ENCODE peak calls at places on chromosome 19, in nine cellular contexts. One of them, this sample, is unnamed.

GRCh38 chr19:19444694-19445155 is 39.2 kb downstream of the GATAD2A start:
- DNase-seq in glutamatergic neuron: no peak
- DNase-seq in stimulated activated CD8-positive, alpha-beta memory T cell treated with anti-CD3 and anti-CD28 coated beads, Interleukin-15, amount 100 ng/mL, for 4 hours: no peak
- DNase-seq in omental fat pad: no peak
- DNase-seq in stimulated activated naive CD8-positive, alpha-beta T cell treated with anti-CD3 and anti-CD28 coated beads, Interleukin-15, Interleukin-2, amounts not matched to agents 100 U/mL and 50 U/mL, for 24 hours: no peak
- DNase-seq in activated CD4-positive, alpha-beta T cell treated with anti-CD3 and anti-CD28 coated beads for 24 hours: no peak
- DNase-seq in fibroblast of the aortic adventitia: peak
- DNase-seq in endodermal cell: peak
- DNase-seq in GM20000: no peak
- DNase-seq in this sample: no peak

GRCh38 chr19:43777163-43777700 is 3.5 kb downstream of the KCNN4 start:
- DNase-seq in glutamatergic neuron: no peak
- DNase-seq in stimulated activated CD8-positive, alpha-beta memory T cell treated with anti-CD3 and anti-CD28 coated beads, Interleukin-15, amount 100 ng/mL, for 4 hours: no peak
- DNase-seq in omental fat pad: no peak
- DNase-seq in stimulated activated naive CD8-positive, alpha-beta T cell treated with anti-CD3 and anti-CD28 coated beads, Interleukin-15, Interleukin-2, amounts not matched to agents 100 U/mL and 50 U/mL, for 24 hours: peak
- DNase-seq in activated CD4-positive, alpha-beta T cell treated with anti-CD3 and anti-CD28 coated beads for 24 hours: no peak
- DNase-seq in fibroblast of the aortic adventitia: no peak
- DNase-seq in endodermal cell: no peak
- DNase-seq in GM20000: peak
- DNase-seq in this sample: peak

GRCh38 chr19:41776700-41777099 is 19.7 kb upstream of the CEACAM3 start:
- DNase-seq in glutamatergic neuron: no peak
- DNase-seq in stimulated activated CD8-positive, alpha-beta memory T cell treated with anti-CD3 and anti-CD28 coated beads, Interleukin-15, amount 100 ng/mL, for 4 hours: no peak
- DNase-seq in omental fat pad: no peak
- DNase-seq in stimulated activated naive CD8-positive, alpha-beta T cell treated with anti-CD3 and anti-CD28 coated beads, Interleukin-15, Interleukin-2, amounts not matched to agents 100 U/mL and 50 U/mL, for 24 hours: no peak
- DNase-seq in activated CD4-positive, alpha-beta T cell treated with anti-CD3 and anti-CD28 coated beads for 24 hours: no peak
- DNase-seq in fibroblast of the aortic adventitia: no peak
- DNase-seq in endodermal cell: no peak
- DNase-seq in GM20000: no peak
- DNase-seq in this sample: no peak

GRCh38 chr19:51440846-51441409 is 17.3 kb downstream of the SIGLEC8 start:
- DNase-seq in glutamatergic neuron: no peak
- DNase-seq in stimulated activated CD8-positive, alpha-beta memory T cell treated with anti-CD3 and anti-CD28 coated beads, Interleukin-15, amount 100 ng/mL, for 4 hours: peak
- DNase-seq in omental fat pad: no peak
- DNase-seq in stimulated activated naive CD8-positive, alpha-beta T cell treated with anti-CD3 and anti-CD28 coated beads, Interleukin-15, Interleukin-2, amounts not matched to agents 100 U/mL and 50 U/mL, for 24 hours: peak
- DNase-seq in activated CD4-positive, alpha-beta T cell treated with anti-CD3 and anti-CD28 coated beads for 24 hours: peak
- DNase-seq in fibroblast of the aortic adventitia: no peak
- DNase-seq in endodermal cell: no peak
- DNase-seq in GM20000: no peak
- DNase-seq in this sample: peak

GRCh38 chr19:19034204-19034624 is 811 bp downstream of the ARMC6 start:
- DNase-seq in glutamatergic neuron: peak
- DNase-seq in stimulated activated CD8-positive, alpha-beta memory T cell treated with anti-CD3 and anti-CD28 coated beads, Interleukin-15, amount 100 ng/mL, for 4 hours: peak
- DNase-seq in omental fat pad: no peak
- DNase-seq in stimulated activated naive CD8-positive, alpha-beta T cell treated with anti-CD3 and anti-CD28 coated beads, Interleukin-15, Interleukin-2, amounts not matched to agents 100 U/mL and 50 U/mL, for 24 hours: peak
- DNase-seq in activated CD4-positive, alpha-beta T cell treated with anti-CD3 and anti-CD28 coated beads for 24 hours: peak
- DNase-seq in fibroblast of the aortic adventitia: peak
- DNase-seq in endodermal cell: peak
- DNase-seq in GM20000: peak
- DNase-seq in this sample: peak

GRCh38 chr19:47309608-47310007 is at the start of gene C5AR1:
- DNase-seq in glutamatergic neuron: no peak
- DNase-seq in stimulated activated CD8-positive, alpha-beta memory T cell treated with anti-CD3 and anti-CD28 coated beads, Interleukin-15, amount 100 ng/mL, for 4 hours: no peak
- DNase-seq in omental fat pad: no peak
- DNase-seq in stimulated activated naive CD8-positive, alpha-beta T cell treated with anti-CD3 and anti-CD28 coated beads, Interleukin-15, Interleukin-2, amounts not matched to agents 100 U/mL and 50 U/mL, for 24 hours: no peak
- DNase-seq in activated CD4-positive, alpha-beta T cell treated with anti-CD3 and anti-CD28 coated beads for 24 hours: no peak
- DNase-seq in fibroblast of the aortic adventitia: no peak
- DNase-seq in endodermal cell: no peak
- DNase-seq in GM20000: no peak
- DNase-seq in this sample: peak

GRCh38 chr19:18649371-18650047 is 12.7 kb downstream of the KLHL26 start:
- DNase-seq in glutamatergic neuron: no peak
- DNase-seq in stimulated activated CD8-positive, alpha-beta memory T cell treated with anti-CD3 and anti-CD28 coated beads, Interleukin-15, amount 100 ng/mL, for 4 hours: no peak
- DNase-seq in omental fat pad: no peak
- DNase-seq in stimulated activated naive CD8-positive, alpha-beta T cell treated with anti-CD3 and anti-CD28 coated beads, Interleukin-15, Interleukin-2, amounts not matched to agents 100 U/mL and 50 U/mL, for 24 hours: no peak
- DNase-seq in activated CD4-positive, alpha-beta T cell treated with anti-CD3 and anti-CD28 coated beads for 24 hours: no peak
- DNase-seq in fibroblast of the aortic adventitia: peak
- DNase-seq in endodermal cell: peak
- DNase-seq in GM20000: peak
- DNase-seq in this sample: no peak

GRCh38 chr19:41755328-41755913 is at the start of gene CEACAM6:
- DNase-seq in glutamatergic neuron: no peak
- DNase-seq in stimulated activated CD8-positive, alpha-beta memory T cell treated with anti-CD3 and anti-CD28 coated beads, Interleukin-15, amount 100 ng/mL, for 4 hours: no peak
- DNase-seq in omental fat pad: no peak
- DNase-seq in stimulated activated naive CD8-positive, alpha-beta T cell treated with anti-CD3 and anti-CD28 coated beads, Interleukin-15, Interleukin-2, amounts not matched to agents 100 U/mL and 50 U/mL, for 24 hours: no peak
- DNase-seq in activated CD4-positive, alpha-beta T cell treated with anti-CD3 and anti-CD28 coated beads for 24 hours: no peak
- DNase-seq in fibroblast of the aortic adventitia: no peak
- DNase-seq in endodermal cell: peak
- DNase-seq in GM20000: no peak
- DNase-seq in this sample: no peak

GRCh38 chr19:367561-367960 is 23.0 kb upstream of the MIER2 start:
- DNase-seq in glutamatergic neuron: no peak
- DNase-seq in stimulated activated CD8-positive, alpha-beta memory T cell treated with anti-CD3 and anti-CD28 coated beads, Interleukin-15, amount 100 ng/mL, for 4 hours: no peak
- DNase-seq in omental fat pad: no peak
- DNase-seq in stimulated activated naive CD8-positive, alpha-beta T cell treated with anti-CD3 and anti-CD28 coated beads, Interleukin-15, Interleukin-2, amounts not matched to agents 100 U/mL and 50 U/mL, for 24 hours: no peak
- DNase-seq in activated CD4-positive, alpha-beta T cell treated with anti-CD3 and anti-CD28 coated beads for 24 hours: no peak
- DNase-seq in fibroblast of the aortic adventitia: no peak
- DNase-seq in endodermal cell: peak
- DNase-seq in GM20000: no peak
- DNase-seq in this sample: no peak

GRCh38 chr19:11556634-11557420 is 2.2 kb downstream of the ELOF1 start:
- DNase-seq in glutamatergic neuron: no peak
- DNase-seq in stimulated activated CD8-positive, alpha-beta memory T cell treated with anti-CD3 and anti-CD28 coated beads, Interleukin-15, amount 100 ng/mL, for 4 hours: no peak
- DNase-seq in omental fat pad: no peak
- DNase-seq in stimulated activated naive CD8-positive, alpha-beta T cell treated with anti-CD3 and anti-CD28 coated beads, Interleukin-15, Interleukin-2, amounts not matched to agents 100 U/mL and 50 U/mL, for 24 hours: no peak
- DNase-seq in activated CD4-positive, alpha-beta T cell treated with anti-CD3 and anti-CD28 coated beads for 24 hours: no peak
- DNase-seq in fibroblast of the aortic adventitia: no peak
- DNase-seq in endodermal cell: no peak
- DNase-seq in GM20000: no peak
- DNase-seq in this sample: no peak

GRCh38 chr19:17775245-17775927 is 19.6 kb upstream of the B3GNT3 start:
- DNase-seq in glutamatergic neuron: peak
- DNase-seq in stimulated activated CD8-positive, alpha-beta memory T cell treated with anti-CD3 and anti-CD28 coated beads, Interleukin-15, amount 100 ng/mL, for 4 hours: no peak
- DNase-seq in omental fat pad: peak
- DNase-seq in stimulated activated naive CD8-positive, alpha-beta T cell treated with anti-CD3 and anti-CD28 coated beads, Interleukin-15, Interleukin-2, amounts not matched to agents 100 U/mL and 50 U/mL, for 24 hours: peak
- DNase-seq in activated CD4-positive, alpha-beta T cell treated with anti-CD3 and anti-CD28 coated beads for 24 hours: no peak
- DNase-seq in fibroblast of the aortic adventitia: peak
- DNase-seq in endodermal cell: peak
- DNase-seq in GM20000: no peak
- DNase-seq in this sample: peak

This sample was measured in erythroblast.